ENCODE peak calls at places on chromosome 16, in six cellular contexts. I is transverse colon, Q is tibial nerve, C is A549, X is GM12878, K is suprapubic skin. O is an unnamed sample. For H3K9me3, the result is how much of the 10 kb centered on the place peaks cover.

GRCh38 chr16:4372578-4373355 is 1.1 kb downstream of the VASN start:
- DNase-seq in I (no peak), Q (no peak), C (peak), X (no peak), K (peak), O (peak)

GRCh38 chr16:80233097-80233835 is 307.5 kb upstream of the DYNLRB2 start:
- DNase-seq in I (no peak), Q (no peak), C (no peak), X (no peak), K (no peak), O (no peak)

GRCh38 chr16:1005286-1005685 is 23.7 kb downstream of the SOX8 start:
- DNase-seq in I (no peak), Q (no peak), C (no peak), X (no peak), K (no peak), O (no peak)

GRCh38 chr16:49596119-49596518 is 222.5 kb downstream of the C16orf78 start:
- DNase-seq in I (no peak), Q (no peak), C (no peak), X (no peak), K (no peak), O (peak)

GRCh38 chr16:86142801-86143236 is 243.9 kb downstream of the IRF8 start:
- DNase-seq in I (no peak), Q (no peak), C (no peak), X (peak), K (no peak), O (no peak)

GRCh38 chr16:12362482-12363458 is 386.2 kb downstream of the SNX29 start:
- DNase-seq in I (no peak), Q (no peak), C (no peak), X (no peak), K (peak), O (no peak)

GRCh38 chr16:68229431-68230175 is 6.3 kb downstream of the ESRP2 start:
- DNase-seq in I (no peak), Q (no peak), C (peak), X (no peak), K (peak), O (peak)

GRCh38 chr16:63185235-63185780 is 1149.1 kb upstream of the CDH8 start:
- DNase-seq in I (no peak), Q (no peak), C (no peak), X (no peak), K (no peak), O (no peak)

GRCh38 chr16:6967796-6968195 is 364.8 kb upstream of the RBFOX1 start:
- DNase-seq in I (no peak), Q (no peak), C (no peak), X (no peak), K (no peak), O (no peak)

GRCh38 chr16:50245417-50246298 is 20.7 kb upstream of the ADCY7 start:
- DNase-seq in I (peak), Q (no peak), C (peak), X (no peak), K (no peak), O (peak)

GRCh38 chr16:49484454-49484853 is 110.8 kb downstream of the C16orf78 start:
- DNase-seq in I (peak), Q (peak), C (no peak), X (no peak), K (peak), O (peak)

GRCh38 chr16:19307587-19308241 is 22.2 kb downstream of the CLEC19A start:
- DNase-seq in I (no peak), Q (no peak), C (no peak), X (no peak), K (no peak), O (no peak)

GRCh38 chr16:54985668-54986067 is 55.0 kb downstream of the IRX5 start:
- DNase-seq in I (no peak), Q (no peak), C (no peak), X (no peak), K (no peak), O (no peak)

GRCh38 chr16:14399397-14400284 is 230.4 kb downstream of the PARN start:
- DNase-seq in I (no peak), Q (peak), C (peak), X (peak), K (peak), O (no peak)

GRCh38 chr16:12178251-12178990 is 201.9 kb downstream of the SNX29 start:
- DNase-seq in I (peak), Q (no peak), C (no peak), X (no peak), K (no peak), O (peak)

GRCh38 chr16:83338941-83339340 is 468.8 kb upstream of the HSBP1 start:
- DNase-seq in I (no peak), Q (no peak), C (no peak), X (no peak), K (no peak), O (no peak)

GRCh38 chr16:24734382-24734781 is 4.9 kb downstream of the TNRC6A start:
- DNase-seq in I (no peak), Q (no peak), C (no peak), X (no peak), K (no peak), O (no peak)

GRCh38 chr16:70156207-70156978 is 17.2 kb upstream of the CLEC18C start:
- DNase-seq in I (no peak), Q (no peak), C (no peak), X (no peak), K (no peak), O (no peak)

GRCh38 chr16:70157105-70157476 is 16.5 kb upstream of the CLEC18C start:
- DNase-seq in I (no peak), Q (no peak), C (no peak), X (no peak), K (no peak), O (no peak)

GRCh38 chr16:70158261-70158939 is 15.2 kb upstream of the CLEC18C start:
- DNase-seq in I (no peak), Q (no peak), C (peak), X (no peak), K (no peak), O (no peak)

GRCh38 chr16:70159355-70160348 is 13.9 kb upstream of the CLEC18C start:
- DNase-seq in I (no peak), Q (no peak), C (no peak), X (no peak), K (no peak), O (no peak)

GRCh38 chr16:70157477-70158260 is 15.9 kb upstream of the CLEC18C start:
- DNase-seq in I (no peak), Q (no peak), C (no peak), X (no peak), K (no peak), O (no peak)
- TF ChIP-seq EP300 in I (no peak), Q (no peak), C (no peak), X (no peak), K (no peak), O (no peak)

DNA sequence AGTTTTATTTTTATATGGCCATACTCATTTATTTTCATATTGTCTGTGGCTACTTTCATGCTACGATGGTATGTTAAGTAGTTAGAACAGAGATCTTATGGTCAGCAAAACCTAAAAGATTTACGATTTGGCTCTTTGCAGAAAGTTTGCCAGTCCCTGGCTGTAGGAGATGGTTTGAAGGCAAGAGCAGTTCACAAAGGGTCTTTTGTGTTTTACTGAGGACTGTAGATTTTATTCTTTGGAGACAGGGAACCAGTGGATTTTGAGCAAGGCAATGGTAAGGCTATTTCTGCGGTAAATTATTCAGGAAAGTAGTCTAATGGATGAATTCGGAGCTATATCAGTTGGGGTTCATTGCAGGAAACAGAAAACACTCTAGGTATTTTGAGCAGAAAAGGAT is 90.7 kb downstream of the WWP2 start:
- DNase-seq in I (no peak), Q (no peak), C (no peak), X (no peak), K (no peak), O (no peak)
- H3K9me3 ChIP-seq in I (under half), Q (under half), C (under half), X (under half), K (under half), O (under half)

GRCh38 chr16:30377812-30378235 is 3.2 kb downstream of the MYL11 start:
- DNase-seq in I (peak), Q (peak), C (peak), X (peak), K (peak), O (peak)
- TF ChIP-seq EP300 in I (no peak), Q (peak), C (no peak), X (peak), K (no peak), O (no peak)

GRCh38 chr16:35409503-35409902 is 1950.1 kb downstream of the TP53TG3F start:
- DNase-seq in I (no peak), Q (no peak), C (no peak), X (no peak), K (no peak), O (no peak)
- H3K9me3 ChIP-seq in I (under half), Q (under half), C (under half), X (under half), K (under half), O (under half)

GRCh38 chr16:57826706-57827625 is 24.7 kb upstream of the KIFC3 start:
- DNase-seq in I (no peak), Q (no peak), C (no peak), X (no peak), K (no peak), O (no peak)
- TF ChIP-seq EP300 in I (no peak), Q (no peak), C (no peak), X (no peak), K (no peak), O (no peak)